ENCODE peak calls at places on chromosomes 11 and 22, in seven cellular contexts. M is AG10803; L is ureter; B is WTC11; X is caudate nucleus; T is stimulated activated CD4-positive, alpha-beta T cell treated with anti-CD3 and anti-CD28 coated beads, Interleukin-1b, Interleukin-23, amount 100 ng/mL, for 1 hour; Y is stimulated activated CD8-positive, alpha-beta memory T cell treated with anti-CD3 and anti-CD28 coated beads, Interleukin-4, amount 100 ng/mL, for 4 hours. V is an unnamed sample.
A peak's percentile ranks its signal among the peaks of the same experiment; 100 is the strongest.

GRCh38 chr22:41603873-41604332 is 14.3 kb upstream of the PMM1 start:
- DNase-seq in M (no peak), L (no peak), B (no peak), X (no peak), T (no peak), Y (peak; percentile 26), V (no peak)

GRCh38 chr22:24969588-24970301 is 17.2 kb downstream of the KIAA1671 start:
- DNase-seq in M (peak; percentile 54), L (peak; percentile 73), B (no peak), X (no peak), T (no peak), Y (no peak), V (peak; percentile 12)

GRCh38 chr11:26028294-26028954 is 303.5 kb upstream of the ANO3 start:
- DNase-seq in M (peak; percentile 54), L (no peak), B (no peak), X (no peak), T (no peak), Y (no peak), V (no peak)

GRCh38 chr11:19110290-19110689 is 6.7 kb upstream of the ZDHHC13 start:
- DNase-seq in M (no peak), L (no peak), B (no peak), X (no peak), T (no peak), Y (no peak), V (no peak)

GRCh38 chr22:30948930-30949342 is 19.6 kb downstream of the MORC2 start:
- DNase-seq in M (peak; percentile 77), L (no peak), B (no peak), X (no peak), T (no peak), Y (no peak), V (no peak)

GRCh38 chr11:112050721-112051120 is 23.1 kb downstream of the PIH1D2 start:
- DNase-seq in M (no peak), L (no peak), B (no peak), X (no peak), T (no peak), Y (no peak), V (no peak)

GRCh38 chr11:104523611-104524010 is 359.7 kb upstream of the PDGFD start:
- DNase-seq in M (no peak), L (no peak), B (no peak), X (no peak), T (no peak), Y (no peak), V (no peak)

GRCh38 chr22:34105461-34106062 is 185.3 kb upstream of the LARGE1 start:
- DNase-seq in M (no peak), L (peak; percentile 46), B (peak; percentile 88), X (no peak), T (no peak), Y (no peak), V (no peak)

GRCh38 chr11:128599729-128600128 is 12.4 kb upstream of the ETS1 start:
- DNase-seq in M (peak; percentile 14), L (no peak), B (no peak), X (no peak), T (no peak), Y (no peak), V (no peak)

GRCh38 chr22:44160416-44160815 is 20.3 kb upstream of the PARVG start:
- DNase-seq in M (no peak), L (no peak), B (no peak), X (no peak), T (no peak), Y (no peak), V (no peak)

GRCh38 chr11:130890039-130890745 is 26.1 kb downstream of the SNX19 start:
- DNase-seq in M (no peak), L (no peak), B (no peak), X (no peak), T (no peak), Y (no peak), V (no peak)

GRCh38 chr11:93648168-93648567 is 13.3 kb upstream of the CEP295 start:
- DNase-seq in M (peak; percentile 27), L (no peak), B (no peak), X (no peak), T (no peak), Y (no peak), V (no peak)

GRCh38 chr11:72787262-72788104 is 6.4 kb downstream of the STARD10 start:
- DNase-seq in M (no peak), L (no peak), B (peak; percentile 88), X (no peak), T (no peak), Y (no peak), V (no peak)

GRCh38 chr11:958101-958500 is 32.4 kb downstream of the AP2A2 start:
- DNase-seq in M (no peak), L (no peak), B (no peak), X (no peak), T (no peak), Y (no peak), V (no peak)

GRCh38 chr11:102914238-102915043 is 39.7 kb upstream of the MMP12 start:
- DNase-seq in M (peak; percentile 60), L (no peak), B (peak; percentile 34), X (no peak), T (no peak), Y (no peak), V (no peak)

GRCh38 chr22:48057116-48057835 is 1294.8 kb downstream of the TBC1D22A start:
- DNase-seq in M (no peak), L (no peak), B (no peak), X (no peak), T (no peak), Y (no peak), V (no peak)

GRCh38 chr11:64088159-64089026 is 52.7 kb downstream of the FLRT1 start:
- DNase-seq in M (no peak), L (no peak), B (peak; percentile 79), X (no peak), T (no peak), Y (no peak), V (no peak)

GRCh38 chr11:79264284-79264683 is 176.5 kb downstream of the TENM4 start:
- DNase-seq in M (no peak), L (no peak), B (no peak), X (no peak), T (no peak), Y (no peak), V (no peak)

GRCh38 chr22:27603823-27604190 is 197.7 kb downstream of the MN1 start:
- DNase-seq in M (peak; percentile 15), L (no peak), B (no peak), X (no peak), T (no peak), Y (no peak), V (peak; percentile 76)

GRCh38 chr11:72354356-72355115 is 79.8 kb downstream of the CLPB start:
- DNase-seq in M (no peak), L (no peak), B (no peak), X (no peak), T (no peak), Y (no peak), V (no peak)

GRCh38 chr22:50517495-50518260 is 7.7 kb downstream of the SCO2 start:
- DNase-seq in M (no peak), L (no peak), B (no peak), X (no peak), T (no peak), Y (no peak), V (no peak)

GRCh38 chr11:130383363-130384168 is 44.8 kb downstream of the ADAMTS8 start:
- DNase-seq in M (peak; percentile 75), L (no peak), B (peak; percentile 34), X (no peak), T (no peak), Y (no peak), V (no peak)

GRCh38 chr11:121368504-121368903 is 75.9 kb downstream of the SC5D start:
- DNase-seq in M (no peak), L (no peak), B (no peak), X (no peak), T (no peak), Y (no peak), V (no peak)

GRCh38 chr11:125481531-125481930 is 14.5 kb downstream of the FEZ1 start:
- DNase-seq in M (no peak), L (no peak), B (no peak), X (peak; percentile 79), T (no peak), Y (no peak), V (no peak)

GRCh38 chr22:48436201-48436931 is 1391.3 kb downstream of the BRD1 start:
- DNase-seq in M (no peak), L (no peak), B (no peak), X (no peak), T (no peak), Y (no peak), V (no peak)

GRCh38 chr11:65382036-65382803 is at the start of gene SLC25A45:
- DNase-seq in M (peak; percentile 98), L (peak; percentile 95), B (peak; percentile 64), X (peak; percentile 87), T (peak; percentile 83), Y (peak; percentile 88), V (peak; percentile 91)

GRCh38 chr11:77471520-77472234 is 2.2 kb downstream of the PAK1 start:
- DNase-seq in M (no peak), L (peak; percentile 54), B (peak; percentile 30), X (no peak), T (no peak), Y (no peak), V (no peak)

GRCh38 chr11:87859583-87859982 is 315.7 kb downstream of the RAB38 start:
- DNase-seq in M (no peak), L (no peak), B (no peak), X (no peak), T (no peak), Y (no peak), V (no peak)

GRCh38 chr22:36395061-36395849 is 7.5 kb upstream of the MYH9 start:
- DNase-seq in M (no peak), L (peak; percentile 69), B (no peak), X (no peak), T (no peak), Y (no peak), V (no peak)

GRCh38 chr11:127003260-127003981 is 2.9 kb upstream of the KIRREL3 start:
- DNase-seq in M (peak; percentile 37), L (no peak), B (peak; percentile 83), X (peak; percentile 79), T (no peak), Y (no peak), V (no peak)

GRCh38 chr22:33922268-33922667 is 2.0 kb upstream of the LARGE1 start:
- DNase-seq in M (no peak), L (peak; percentile 49), B (peak; percentile 74), X (peak; percentile 43), T (no peak), Y (no peak), V (peak; percentile 66)

GRCh38 chr11:92550411-92550810 is 325.8 kb downstream of the FAT3 start:
- DNase-seq in M (no peak), L (no peak), B (peak; percentile 46), X (no peak), T (no peak), Y (no peak), V (no peak)

GRCh38 chr11:129992161-129992944 is 10.3 kb downstream of the PRDM10 start:
- DNase-seq in M (peak; percentile 31), L (no peak), B (peak; percentile 66), X (no peak), T (peak; percentile 8), Y (no peak), V (no peak)

GRCh38 chr11:76259299-76259908 is 53.1 kb upstream of the WNT11 start:
- DNase-seq in M (no peak), L (no peak), B (no peak), X (no peak), T (no peak), Y (no peak), V (no peak)

GRCh38 chr11:79026803-79027445 is 413.9 kb downstream of the TENM4 start:
- DNase-seq in M (peak; percentile 72), L (no peak), B (no peak), X (no peak), T (no peak), Y (no peak), V (no peak)

V was measured in ascending aorta.